ENCODE peak calls at places on chromosomes 12 and 14, in four cellular contexts. One of them, this sample, is unnamed.

GRCh38 chr12:41521872-41522379 is 333.8 kb downstream of the PDZRN4 start:
- ATAC-seq in upper lobe of left lung: no peak
- ATAC-seq in HCT116: no peak
- ATAC-seq in GM23338: no peak
- ATAC-seq in this sample: peak; percentile 71

GRCh38 chr12:69966409-69966808 is 141.4 kb downstream of the MYRFL start:
- ATAC-seq in HCT116: peak; percentile 93
- ATAC-seq in upper lobe of left lung: no peak
- ATAC-seq in GM23338: no peak
- ATAC-seq in this sample: peak; percentile 84

GRCh38 chr14:100062602-100063001 is 2.6 kb upstream of the EVL start:
- ATAC-seq in GM23338: no peak
- ATAC-seq in HCT116: no peak
- ATAC-seq in upper lobe of left lung: no peak
- ATAC-seq in this sample: no peak

GRCh38 chr14:69694730-69695663 is 71.9 kb upstream of the SRSF5 start:
- ATAC-seq in upper lobe of left lung: no peak
- ATAC-seq in HCT116: no peak
- ATAC-seq in GM23338: no peak
- ATAC-seq in this sample: no peak

GRCh38 chr12:3295225-3295624 is 195.8 kb upstream of the PRMT8 start:
- ATAC-seq in GM23338: no peak
- ATAC-seq in upper lobe of left lung: no peak
- ATAC-seq in HCT116: no peak
- ATAC-seq in this sample: no peak

GRCh38 chr14:100076133-100076532 is 10.9 kb downstream of the EVL start:
- ATAC-seq in HCT116: peak; percentile 84
- ATAC-seq in upper lobe of left lung: peak; percentile 37
- ATAC-seq in GM23338: peak; percentile 70
- ATAC-seq in this sample: peak; percentile 18

GRCh38 chr12:59834659-59835474 is 239.0 kb downstream of the SLC16A7 start:
- ATAC-seq in HCT116: peak; percentile 72
- ATAC-seq in GM23338: peak; percentile 52
- ATAC-seq in upper lobe of left lung: no peak
- ATAC-seq in this sample: no peak

GRCh38 chr12:12476836-12477531 is 85.7 kb downstream of the DUSP16 start:
- ATAC-seq in GM23338: no peak
- ATAC-seq in upper lobe of left lung: no peak
- ATAC-seq in HCT116: no peak
- ATAC-seq in this sample: no peak

GRCh38 chr14:86243158-86243557 is 713.2 kb downstream of the FLRT2 start:
- ATAC-seq in upper lobe of left lung: no peak
- ATAC-seq in HCT116: no peak
- ATAC-seq in GM23338: no peak
- ATAC-seq in this sample: no peak

GRCh38 chr12:81146228-81147225 is 68.6 kb downstream of the ACSS3 start:
- ATAC-seq in upper lobe of left lung: no peak
- ATAC-seq in HCT116: no peak
- ATAC-seq in GM23338: no peak
- ATAC-seq in this sample: no peak

GRCh38 chr12:11861155-11861863 is 209.4 kb upstream of the BCL2L14 start:
- ATAC-seq in GM23338: no peak
- ATAC-seq in HCT116: no peak
- ATAC-seq in upper lobe of left lung: no peak
- ATAC-seq in this sample: no peak

GRCh38 chr12:41055875-41056577 is 132.1 kb upstream of the PDZRN4 start:
- ATAC-seq in GM23338: no peak
- ATAC-seq in HCT116: no peak
- ATAC-seq in upper lobe of left lung: no peak
- ATAC-seq in this sample: no peak

GRCh38 chr14:35822501-35822900 is 3.6 kb upstream of the BRMS1L start:
- ATAC-seq in GM23338: no peak
- ATAC-seq in upper lobe of left lung: no peak
- ATAC-seq in HCT116: no peak
- ATAC-seq in this sample: no peak

GRCh38 chr14:65496178-65496993 is 83.9 kb downstream of the FUT8 start:
- ATAC-seq in upper lobe of left lung: no peak
- ATAC-seq in GM23338: no peak
- ATAC-seq in HCT116: no peak
- ATAC-seq in this sample: no peak

GRCh38 chr12:9334026-9334692 is 126.0 kb upstream of the PZP start:
- ATAC-seq in HCT116: no peak
- ATAC-seq in GM23338: no peak
- ATAC-seq in upper lobe of left lung: no peak
- ATAC-seq in this sample: no peak

GRCh38 chr12:121769831-121770301 is 23.6 kb downstream of the RHOF start:
- ATAC-seq in HCT116: no peak
- ATAC-seq in upper lobe of left lung: no peak
- ATAC-seq in GM23338: no peak
- ATAC-seq in this sample: no peak

GRCh38 chr12:68279227-68280054 is 26.0 kb upstream of the IL22 start:
- ATAC-seq in HCT116: no peak
- ATAC-seq in upper lobe of left lung: no peak
- ATAC-seq in GM23338: no peak
- ATAC-seq in this sample: no peak

GRCh38 chr14:38107216-38107631 is 100.5 kb upstream of the SSTR1 start:
- ATAC-seq in HCT116: no peak
- ATAC-seq in upper lobe of left lung: no peak
- ATAC-seq in GM23338: no peak
- ATAC-seq in this sample: no peak

GRCh38 chr12:113297214-113297587 is 37.7 kb downstream of the SLC8B1 start:
- ATAC-seq in GM23338: no peak
- ATAC-seq in HCT116: no peak
- ATAC-seq in upper lobe of left lung: no peak
- ATAC-seq in this sample: no peak

GRCh38 chr12:120228041-120228290 is 27.1 kb upstream of the RPLP0 start:
- ATAC-seq in HCT116: no peak
- ATAC-seq in GM23338: no peak
- ATAC-seq in upper lobe of left lung: no peak
- ATAC-seq in this sample: no peak

GRCh38 chr12:12818693-12819092 is 5.5 kb downstream of the DDX47 start:
- ATAC-seq in HCT116: no peak
- ATAC-seq in upper lobe of left lung: no peak
- ATAC-seq in GM23338: no peak
- ATAC-seq in this sample: no peak

GRCh38 chr12:69756088-69756731 is 17.6 kb downstream of the RAB3IP start:
- ATAC-seq in HCT116: no peak
- ATAC-seq in upper lobe of left lung: no peak
- ATAC-seq in GM23338: no peak
- ATAC-seq in this sample: no peak

GRCh38 chr12:91506461-91506860 is 323.8 kb upstream of the DCN start:
- ATAC-seq in HCT116: no peak
- ATAC-seq in upper lobe of left lung: no peak
- ATAC-seq in GM23338: no peak
- ATAC-seq in this sample: no peak

GRCh38 chr14:73935666-73936065 is 14.2 kb downstream of the FAM161B start:
- ATAC-seq in HCT116: peak; percentile 67
- ATAC-seq in GM23338: peak; percentile 36
- ATAC-seq in upper lobe of left lung: no peak
- ATAC-seq in this sample: no peak

GRCh38 chr12:62681306-62681705 is 214.7 kb downstream of the MON2 start:
- ATAC-seq in HCT116: no peak
- ATAC-seq in GM23338: no peak
- ATAC-seq in upper lobe of left lung: no peak
- ATAC-seq in this sample: no peak

GRCh38 chr12:51846911-51847829 is 1.3 kb downstream of the FIGNL2 start:
- ATAC-seq in GM23338: peak; percentile 55
- ATAC-seq in upper lobe of left lung: no peak
- ATAC-seq in HCT116: peak; percentile 2
- ATAC-seq in this sample: peak; percentile 35

GRCh38 chr14:90399541-90400444 is 3.0 kb downstream of the CALM1 start:
- ATAC-seq in GM23338: peak; percentile 59
- ATAC-seq in upper lobe of left lung: peak; percentile 93
- ATAC-seq in HCT116: peak; percentile 60
- ATAC-seq in this sample: peak; percentile 70
- TF ChIP-seq POLR2AphosphoS5 in GM23338: no peak
- TF ChIP-seq POLR2AphosphoS5 in upper lobe of left lung: peak; percentile 79
- TF ChIP-seq POLR2AphosphoS5 in HCT116: peak; percentile 43
- TF ChIP-seq POLR2AphosphoS5 in this sample: peak; percentile 90

GRCh38 chr14:23093993-23094665 is 807 bp downstream of the ACIN1 start:
- ATAC-seq in upper lobe of left lung: no peak
- ATAC-seq in GM23338: peak; percentile 73
- ATAC-seq in HCT116: no peak
- ATAC-seq in this sample: no peak

GRCh38 chr14:23095196-23096108 is at the start of gene C14orf119:
- ATAC-seq in HCT116: peak; percentile 88
- ATAC-seq in upper lobe of left lung: peak; percentile 99
- ATAC-seq in GM23338: peak; percentile 84
- ATAC-seq in this sample: peak; percentile 96

GRCh38 chr14:23093526-23093925 is 1.4 kb downstream of the ACIN1 start:
- ATAC-seq in upper lobe of left lung: no peak
- ATAC-seq in HCT116: no peak
- ATAC-seq in GM23338: no peak
- ATAC-seq in this sample: no peak

GRCh38 chr14:23093104-23093503 is 1.8 kb downstream of the ACIN1 start:
- ATAC-seq in GM23338: no peak
- ATAC-seq in upper lobe of left lung: no peak
- ATAC-seq in HCT116: no peak
- ATAC-seq in this sample: no peak

DNA sequence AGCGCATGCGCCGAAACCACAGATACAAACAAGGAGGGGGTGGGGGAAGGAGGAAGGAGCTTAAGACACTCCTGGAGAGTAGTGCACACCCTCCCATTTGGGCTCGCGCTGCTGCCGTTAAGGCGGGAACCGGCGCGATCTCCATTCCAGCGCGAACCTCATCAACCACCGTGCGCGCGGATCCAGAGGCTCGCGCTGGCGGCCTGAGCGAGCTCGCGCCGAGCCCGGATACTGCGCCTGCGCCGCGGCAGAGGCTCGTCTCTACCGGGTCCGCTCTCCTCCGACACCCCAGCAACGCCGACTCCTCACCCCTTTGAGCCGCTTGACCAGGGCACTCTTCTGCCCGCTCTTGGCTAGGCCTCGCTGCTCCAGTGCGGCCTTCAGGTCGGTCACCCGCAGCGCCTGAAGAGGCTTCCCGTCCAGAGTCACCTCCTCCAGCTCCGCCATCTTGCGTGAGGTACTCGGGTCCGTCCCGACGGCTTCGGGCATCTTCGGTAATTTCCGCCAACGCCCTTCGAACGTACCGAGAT is at the start of gene ACIN1:
- ATAC-seq in GM23338: no peak
- ATAC-seq in HCT116: peak; percentile 63
- ATAC-seq in upper lobe of left lung: peak; percentile 74
- ATAC-seq in this sample: peak; percentile 72
- TF ChIP-seq POLR2AphosphoS5 in GM23338: peak; percentile 69
- TF ChIP-seq POLR2AphosphoS5 in HCT116: peak; percentile 69
- TF ChIP-seq POLR2AphosphoS5 in upper lobe of left lung: peak; percentile 94
- TF ChIP-seq POLR2AphosphoS5 in this sample: peak; percentile 54

DNA sequence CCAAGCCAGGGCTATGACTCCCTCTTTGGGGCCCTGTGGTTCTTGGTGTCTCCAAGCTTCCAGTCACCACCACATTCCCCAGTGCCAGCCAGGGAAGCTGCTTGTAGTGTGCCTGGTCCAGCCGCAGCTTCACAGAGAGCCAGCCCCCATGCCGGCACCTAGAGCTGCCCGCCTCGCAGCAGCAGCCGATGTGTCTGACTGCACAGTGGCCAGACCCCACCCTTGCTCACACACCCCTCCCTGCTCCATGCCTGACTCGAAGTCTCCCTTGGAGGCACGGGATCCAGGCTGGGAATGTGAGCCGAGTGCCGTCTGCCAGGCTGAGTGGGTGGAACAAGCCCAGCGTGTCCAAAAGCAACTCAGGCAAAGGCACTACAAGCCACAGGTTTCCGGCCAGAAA is 123.3 kb upstream of the SFSWAP start:
- ATAC-seq in GM23338: no peak
- ATAC-seq in upper lobe of left lung: no peak
- ATAC-seq in HCT116: no peak
- ATAC-seq in this sample: no peak
- TF ChIP-seq POLR2AphosphoS5 in GM23338: no peak
- TF ChIP-seq POLR2AphosphoS5 in upper lobe of left lung: no peak
- TF ChIP-seq POLR2AphosphoS5 in HCT116: no peak
- TF ChIP-seq POLR2AphosphoS5 in this sample: no peak

GRCh38 chr12:108099778-108100177 is 29.3 kb upstream of the WSCD2 start:
- ATAC-seq in upper lobe of left lung: no peak
- ATAC-seq in GM23338: no peak
- ATAC-seq in HCT116: no peak
- ATAC-seq in this sample: no peak
- TF ChIP-seq POLR2AphosphoS5 in upper lobe of left lung: no peak
- TF ChIP-seq POLR2AphosphoS5 in GM23338: no peak
- TF ChIP-seq POLR2AphosphoS5 in HCT116: no peak
- TF ChIP-seq POLR2AphosphoS5 in this sample: no peak

DNA sequence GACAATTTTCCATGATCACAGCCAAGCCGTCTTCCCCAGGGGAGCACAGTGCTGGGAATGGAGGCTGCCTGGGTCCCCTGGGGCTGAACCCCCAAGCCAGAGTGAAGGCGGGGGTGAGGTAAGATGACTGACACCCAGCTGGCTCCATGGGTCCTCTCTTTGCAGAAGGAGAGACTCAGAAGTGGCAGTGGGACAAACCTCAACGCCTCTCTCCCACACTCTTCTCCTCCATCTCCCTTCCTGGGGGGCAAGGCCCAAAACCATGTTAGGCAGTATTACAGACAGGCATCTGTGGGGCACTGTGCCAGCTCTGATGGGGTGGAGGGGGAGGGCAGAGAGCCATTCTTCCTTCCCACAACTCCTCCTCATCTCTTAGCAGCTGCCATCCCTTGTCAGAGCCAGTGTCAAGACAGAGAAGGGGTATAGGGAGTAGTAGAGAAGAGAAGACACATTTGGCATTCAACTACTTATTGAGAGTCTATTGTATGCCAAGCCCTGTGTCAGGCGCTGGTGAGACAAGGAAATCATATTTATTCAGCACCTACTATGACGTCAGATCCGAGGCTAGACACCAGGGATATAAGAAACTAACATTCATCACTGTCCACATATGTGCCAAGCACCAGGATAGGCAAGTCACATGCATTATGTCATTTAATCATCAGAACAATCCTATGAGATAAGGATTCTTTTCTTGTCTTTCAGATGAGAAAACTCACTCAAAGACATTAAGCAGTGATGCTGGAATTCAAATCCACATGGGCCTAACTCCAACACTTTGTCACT is 3.5 kb downstream of the ITGA7 start:
- ATAC-seq in GM23338: no peak
- ATAC-seq in HCT116: no peak
- ATAC-seq in upper lobe of left lung: no peak
- ATAC-seq in this sample: no peak
- TF ChIP-seq POLR2AphosphoS5 in GM23338: no peak
- TF ChIP-seq POLR2AphosphoS5 in HCT116: no peak
- TF ChIP-seq POLR2AphosphoS5 in upper lobe of left lung: no peak
- TF ChIP-seq POLR2AphosphoS5 in this sample: no peak

GRCh38 chr12:46372852-46373302 is 304 bp upstream of the SLC38A2 start:
- ATAC-seq in GM23338: no peak
- ATAC-seq in upper lobe of left lung: no peak
- ATAC-seq in HCT116: peak; percentile 4
- ATAC-seq in this sample: no peak
- TF ChIP-seq POLR2AphosphoS5 in GM23338: no peak
- TF ChIP-seq POLR2AphosphoS5 in upper lobe of left lung: no peak
- TF ChIP-seq POLR2AphosphoS5 in HCT116: no peak
- TF ChIP-seq POLR2AphosphoS5 in this sample: no peak

This sample was measured in gastroesophageal sphincter.